ENCODE peak calls at places on chromosomes 6 and 20, in six cellular contexts. E is kidney tubule cell; K is choroid plexus epithelial cell; T is activated CD8-positive, alpha-beta memory T cell treated with anti-CD3 and anti-CD28 coated beads, Interleukin-2, amount 10 ng/mL, durations not matched to agents 7 days and 5 days; C is neural crest cell; S is cardiac muscle cell. Y is an unnamed sample.

GRCh38 chr20:50366270-50367103 is 143.7 kb upstream of the PTPN1 start:
- DNase-seq in K (peak), T (peak), E (peak), S (no peak), C (no peak), Y (peak)

GRCh38 chr6:113396644-113397201 is 460.4 kb upstream of the MARCKS start:
- DNase-seq in K (peak), C (no peak), T (no peak), S (peak), E (no peak), Y (no peak)

GRCh38 chr6:108667984-108668383 is 107.3 kb downstream of the FOXO3 start:
- DNase-seq in S (peak), E (peak), C (no peak), T (no peak), K (peak), Y (no peak)

GRCh38 chr6:44096615-44097014 is 30.6 kb downstream of the MRPL14 start:
- DNase-seq in T (peak), C (peak), K (peak), S (peak), E (peak), Y (peak)

GRCh38 chr6:118537579-118537978 is 10.5 kb upstream of the PLN start:
- DNase-seq in T (no peak), S (peak), C (no peak), E (no peak), K (no peak), Y (no peak)

GRCh38 chr20:1618479-1618878 is 1.3 kb downstream of the SIRPB1 start:
- DNase-seq in K (no peak), S (no peak), T (no peak), E (peak), C (no peak), Y (no peak)

GRCh38 chr6:162562041-162562440 is 165.5 kb downstream of the PRKN start:
- DNase-seq in C (no peak), K (no peak), E (no peak), S (no peak), T (no peak), Y (no peak)

GRCh38 chr6:135922170-135922569 is 70.7 kb downstream of the PDE7B start:
- DNase-seq in T (no peak), K (peak), E (peak), C (no peak), S (no peak), Y (no peak)

GRCh38 chr6:131490441-131490840 is 82.6 kb upstream of the ARG1 start:
- DNase-seq in E (no peak), K (no peak), C (no peak), S (no peak), T (no peak), Y (no peak)

GRCh38 chr6:16257999-16258708 is 19.8 kb downstream of the GMPR start:
- DNase-seq in E (peak), C (no peak), K (no peak), T (no peak), S (peak), Y (no peak)

GRCh38 chr6:90975741-90976140 is 388.9 kb upstream of the MAP3K7 start:
- DNase-seq in C (no peak), E (no peak), K (no peak), T (no peak), S (no peak), Y (no peak)

GRCh38 chr6:131954775-131955107 is 3.6 kb upstream of the CCN2 start:
- DNase-seq in K (peak), C (no peak), S (peak), E (peak), T (no peak), Y (no peak)

GRCh38 chr20:20225325-20225724 is 142.6 kb upstream of the INSM1 start:
- DNase-seq in E (peak), K (no peak), S (no peak), T (no peak), C (no peak), Y (no peak)

GRCh38 chr6:46687619-46688097 is at the start of gene TDRD6:
- DNase-seq in T (no peak), S (no peak), K (no peak), E (no peak), C (no peak), Y (no peak)

GRCh38 chr6:32086661-32087573 is 22.2 kb downstream of the TNXB start:
- DNase-seq in T (peak), K (peak), S (peak), E (peak), C (no peak), Y (no peak)

GRCh38 chr6:52535711-52536423 is 41.0 kb downstream of the TRAM2 start:
- DNase-seq in C (no peak), E (no peak), T (no peak), K (no peak), S (no peak), Y (no peak)

GRCh38 chr6:39882567-39882953 is 51.7 kb downstream of the MOCS1 start:
- DNase-seq in C (no peak), K (peak), T (no peak), S (no peak), E (peak), Y (no peak)

GRCh38 chr20:45114465-45115385 is at the start of gene WFDC5:
- DNase-seq in T (no peak), E (no peak), C (no peak), S (no peak), K (no peak), Y (no peak)

GRCh38 chr20:4108495-4109306 is 93.3 kb upstream of the RNF24 start:
- DNase-seq in K (peak), S (peak), T (peak), C (peak), E (peak), Y (peak)

GRCh38 chr6:43957273-43957672 is 170.0 kb downstream of the MRPL14 start:
- DNase-seq in E (no peak), S (no peak), C (no peak), K (no peak), T (no peak), Y (no peak)

GRCh38 chr6:24016286-24016685 is 109.7 kb upstream of the NRSN1 start:
- DNase-seq in S (no peak), E (no peak), C (no peak), T (no peak), K (no peak), Y (no peak)

GRCh38 chr6:63553208-63553607 is 19.1 kb upstream of the LOC128125822 start:
- DNase-seq in K (no peak), S (no peak), T (no peak), E (no peak), C (no peak), Y (no peak)

GRCh38 chr6:122322824-122323223 is 76.6 kb upstream of the HSF2 start:
- DNase-seq in K (peak), E (peak), T (no peak), S (no peak), C (no peak), Y (no peak)

Y was measured in Caco-2.